ENCODE peak calls at places on chromosomes 16 and 17, in seven cellular contexts. I, U, F, O, K, G and A are unnamed samples.

GRCh38 chr16:10180771-10181163 is 1.5 kb downstream of the GRIN2A start:
- DNase-seq in I (no peak), U (peak; percentile 85), F (peak; percentile 97), O (no peak), K (peak; percentile 77), G (no peak), A (peak; percentile 82)

GRCh38 chr17:73497721-73498120 is 146.5 kb downstream of the SDK2 start:
- DNase-seq in I (no peak), U (no peak), F (no peak), O (no peak), K (no peak), G (no peak), A (no peak)

GRCh38 chr16:4052801-4053662 is 63.2 kb downstream of the ADCY9 start:
- DNase-seq in I (peak; percentile 52), U (peak; percentile 63), F (no peak), O (peak; percentile 62), K (no peak), G (peak; percentile 69), A (peak; percentile 96)

GRCh38 chr17:75854111-75854748 is 905 bp downstream of the WBP2 start:
- DNase-seq in I (no peak), U (no peak), F (no peak), O (peak; percentile 58), K (no peak), G (no peak), A (peak; percentile 58)

GRCh38 chr17:50052822-50053653 is 2.9 kb upstream of the ITGA3 start:
- DNase-seq in I (peak; percentile 68), U (no peak), F (no peak), O (no peak), K (peak; percentile 56), G (no peak), A (peak; percentile 37)

GRCh38 chr17:11996722-11997146 is 541 bp downstream of the ZNF18 start:
- DNase-seq in I (peak; percentile 16), U (peak; percentile 53), F (peak; percentile 70), O (no peak), K (no peak), G (peak; percentile 55), A (peak; percentile 50)

GRCh38 chr17:68777856-68778694 is 176.9 kb upstream of the FAM20A start:
- DNase-seq in I (no peak), U (no peak), F (no peak), O (no peak), K (no peak), G (peak; percentile 12), A (no peak)

GRCh38 chr16:66549284-66550131 is at the start of gene TK2:
- DNase-seq in I (peak; percentile 44), U (peak; percentile 78), F (peak; percentile 84), O (peak; percentile 48), K (peak; percentile 91), G (peak; percentile 71), A (peak; percentile 38)

GRCh38 chr16:9053006-9053601 is 38.3 kb upstream of the HAPSTR1 start:
- DNase-seq in I (no peak), U (peak; percentile 87), F (peak; percentile 99), O (no peak), K (peak; percentile 86), G (peak; percentile 49), A (peak; percentile 91)

GRCh38 chr16:85378145-85379040 is 234.7 kb upstream of the GSE1 start:
- DNase-seq in I (no peak), U (no peak), F (no peak), O (no peak), K (no peak), G (no peak), A (no peak)

GRCh38 chr17:73196500-73196899 is 3.6 kb downstream of the COG1 start:
- DNase-seq in I (peak; percentile 88), U (peak; percentile 57), F (peak; percentile 66), O (no peak), K (no peak), G (peak; percentile 73), A (peak; percentile 34)

GRCh38 chr17:38885044-38885727 is 15.3 kb downstream of the LASP1 start:
- DNase-seq in I (no peak), U (no peak), F (no peak), O (no peak), K (no peak), G (peak; percentile 55), A (no peak)
- H3K4me1 ChIP-seq in I (peaks cover 3% of the 10 kb centered on the region), U (peaks cover 37% of the 10 kb centered on the region), F (peaks cover 64% of the 10 kb centered on the region), O (peaks cover 7% of the 10 kb centered on the region), K (peaks cover 30% of the 10 kb centered on the region), G (peaks cover 71% of the 10 kb centered on the region), A (peaks cover 57% of the 10 kb centered on the region)

GRCh38 chr17:31598388-31598760 is 206.9 kb downstream of the RAB11FIP4 start:
- DNase-seq in I (no peak), U (no peak), F (no peak), O (no peak), K (no peak), G (no peak), A (no peak)
- H3K27ac ChIP-seq in I (no peak overlapping the region), U (no peak overlapping the region), F (no peak overlapping the region), O (no peak overlapping the region), K (no peak overlapping the region), G (no peak overlapping the region), A (no peak overlapping the region)

GRCh38 chr17:17313350-17313991 is 10.3 kb downstream of the NT5M start:
- DNase-seq in I (peak; percentile 60), U (peak; percentile 62), F (peak; percentile 89), O (peak; percentile 35), K (peak; percentile 45), G (peak; percentile 70), A (peak; percentile 67)
- TF ChIP-seq CTCF in I (peak; percentile 73), U (peak; percentile 33), F (peak; percentile 67), O (peak; percentile 50), K (peak; percentile 32), G (peak; percentile 58), A (peak; percentile 38)

DNA sequence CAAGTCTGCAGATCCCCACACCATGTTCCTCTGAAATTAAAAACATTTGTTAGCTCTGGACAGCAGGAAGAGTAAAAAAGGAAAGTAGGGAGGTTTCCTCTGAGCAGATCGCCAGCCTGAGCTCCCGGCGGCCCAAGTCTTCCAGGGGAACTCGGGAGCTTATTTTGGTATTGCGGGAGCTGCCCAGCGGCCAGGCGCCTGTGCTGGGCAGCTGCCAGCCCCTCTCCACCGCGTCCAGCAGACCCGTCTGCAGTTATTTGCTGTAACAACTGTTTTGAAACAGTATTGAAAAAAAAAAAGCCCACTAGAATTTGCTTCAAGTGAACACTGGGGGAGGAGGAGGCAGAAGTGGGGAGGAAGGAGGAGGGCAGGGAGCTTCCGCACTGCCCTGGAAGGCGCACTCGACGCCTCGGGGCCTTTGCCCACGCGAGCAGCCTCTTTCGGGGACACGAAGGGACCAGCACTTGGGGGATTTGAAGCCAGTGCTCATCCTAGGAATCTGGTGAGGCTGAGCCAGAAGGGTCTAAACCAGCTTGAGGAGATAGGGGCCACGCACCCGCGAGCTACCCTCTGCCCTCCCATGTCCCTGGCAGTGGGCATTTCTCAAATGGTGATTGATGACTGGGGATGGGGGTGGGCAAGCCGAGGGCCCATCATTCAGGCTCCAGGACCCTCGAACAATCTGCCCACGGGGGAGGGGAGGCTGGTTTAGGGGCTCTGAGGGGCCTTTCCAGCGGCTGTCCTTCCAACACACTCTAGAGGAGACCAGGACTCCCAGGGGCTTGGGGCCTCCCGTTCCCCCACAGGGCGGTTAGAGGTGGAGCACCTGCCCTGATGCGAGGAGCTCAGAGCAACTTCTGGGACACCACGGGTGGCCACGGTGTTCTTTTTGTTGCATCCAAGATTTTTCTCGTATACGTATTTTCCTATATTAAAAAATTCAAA is 3.0 kb upstream of the BAHCC1 start:
- DNase-seq in I (no peak), U (peak; percentile 62), F (peak; percentile 42), O (no peak), K (peak; percentile 78), G (peak; percentile 46), A (peak; percentile 49)
- H3K4me1 ChIP-seq in I (peaks cover 18% of the 10 kb centered on the region), U (peaks cover 59% of the 10 kb centered on the region), F (peaks cover 65% of the 10 kb centered on the region), O (peaks cover 12% of the 10 kb centered on the region), K (peaks cover 27% of the 10 kb centered on the region), G (peaks cover 46% of the 10 kb centered on the region), A (peaks cover 41% of the 10 kb centered on the region)

DNA sequence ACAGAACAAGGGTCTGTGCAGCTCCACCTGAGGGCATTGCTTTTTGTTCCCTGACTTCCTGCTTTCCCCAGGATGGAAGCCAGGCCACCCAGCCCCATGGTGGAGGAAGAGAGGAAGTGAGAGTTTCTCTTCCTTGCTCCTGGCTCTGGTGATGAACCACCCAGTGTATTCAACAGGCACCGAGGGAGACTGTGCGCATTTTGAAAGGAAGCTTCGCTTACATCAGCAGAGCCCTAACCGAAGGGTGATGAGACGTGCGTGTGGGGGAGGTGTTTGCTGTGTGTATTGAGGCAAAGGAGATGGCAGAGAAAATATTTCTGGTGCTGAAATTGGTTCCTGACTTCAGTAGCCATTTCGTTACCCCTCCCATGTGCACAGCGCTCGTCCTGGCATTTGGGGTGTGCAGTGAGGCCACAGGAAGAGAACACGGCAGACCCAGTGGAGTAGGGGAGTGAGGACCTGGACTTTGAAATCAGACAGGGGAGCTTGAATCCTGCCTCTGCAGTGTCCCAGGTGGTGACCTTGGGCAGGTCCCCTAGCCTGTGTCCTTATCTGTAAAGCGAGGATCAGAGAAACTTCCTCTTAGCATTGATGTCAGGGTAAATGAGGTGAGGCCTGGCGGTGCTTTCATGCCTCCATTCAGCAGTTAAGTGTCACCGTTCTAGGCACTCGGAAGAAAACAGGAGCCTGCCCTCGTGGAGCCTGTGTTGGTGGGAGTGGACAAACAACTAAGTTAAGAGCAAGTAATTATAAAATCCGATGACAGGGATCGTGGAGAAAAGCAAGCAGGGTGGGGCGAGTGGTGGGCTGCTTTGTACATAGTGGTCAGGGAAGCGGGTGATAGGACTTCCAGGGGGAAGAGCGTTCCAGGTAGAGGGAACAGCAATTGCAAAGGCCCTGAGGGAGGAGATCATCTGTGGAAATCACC is 7.4 kb downstream of the CMIP start:
- DNase-seq in I (no peak), U (no peak), F (peak; percentile 43), O (no peak), K (no peak), G (peak; percentile 69), A (peak; percentile 44)
- H3K27ac ChIP-seq in I (no peak overlapping the region), U (peak overlapping the region; percentile 42), F (peak overlapping the region; percentile 63), O (no peak overlapping the region), K (peak overlapping the region; percentile 36), G (peak overlapping the region; percentile 64), A (no peak overlapping the region)

DNA sequence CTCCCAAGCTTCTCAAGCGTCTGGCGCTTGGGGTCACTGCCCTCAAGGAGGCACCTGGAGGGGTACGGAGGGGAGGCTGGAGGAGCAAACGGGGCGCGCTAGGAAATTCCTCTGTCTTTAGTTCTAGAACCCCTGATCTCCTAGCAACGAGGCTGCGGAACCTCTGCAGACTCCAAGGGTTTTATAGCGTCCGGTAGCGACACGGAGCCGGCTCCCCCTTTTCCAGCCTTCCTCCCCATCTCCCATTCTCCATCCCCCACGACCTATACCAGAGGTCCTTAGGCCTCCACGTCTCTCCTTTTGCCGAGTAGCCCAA is 601 bp upstream of the CDIPT start:
- DNase-seq in I (no peak), U (no peak), F (no peak), O (no peak), K (no peak), G (no peak), A (no peak)
- TF ChIP-seq CTCF in I (no peak), U (no peak), F (no peak), O (no peak), K (no peak), G (no peak), A (no peak)